ENCODE peak calls at places on chromosome 7, in six cellular contexts. U is HT1080, B is choroid plexus epithelial cell, D is GM23248, Y is head of caudate nucleus, R is epithelial cell of esophagus. V is an unnamed sample.

GRCh38 chr7:26705567-26705966 is 158.8 kb downstream of the SKAP2 start:
- DNase-seq in U (peak; percentile 90), B (peak; percentile 93), D (peak; percentile 97), R (peak; percentile 82), Y (no peak), V (peak; percentile 93)

GRCh38 chr7:149286811-149287400 is 24.9 kb downstream of the ZNF783 start:
- DNase-seq in B (peak; percentile 17), D (peak; percentile 39), U (no peak), R (peak; percentile 51), Y (no peak), V (no peak)

GRCh38 chr7:154789404-154789803 is 213.5 kb downstream of the PAXIP1 start:
- DNase-seq in U (peak; percentile 37), Y (peak; percentile 89), R (no peak), B (no peak), D (no peak), V (no peak)

GRCh38 chr7:159088016-159088865 is 56.4 kb downstream of the VIPR2 start:
- DNase-seq in U (no peak), R (no peak), D (no peak), B (no peak), Y (no peak), V (no peak)

GRCh38 chr7:30074422-30075030 is 46.3 kb downstream of the PLEKHA8 start:
- DNase-seq in Y (no peak), D (peak; percentile 67), R (peak; percentile 68), U (peak; percentile 24), B (peak; percentile 77), V (peak; percentile 21)

GRCh38 chr7:117281562-117281961 is 41.3 kb downstream of the WNT2 start:
- DNase-seq in R (peak; percentile 68), Y (no peak), D (peak; percentile 30), U (peak; percentile 44), B (no peak), V (no peak)

GRCh38 chr7:28956608-28957063 is 1.5 kb downstream of the TRIL start:
- DNase-seq in D (peak; percentile 60), B (peak; percentile 31), Y (peak; percentile 64), R (peak; percentile 65), U (no peak), V (no peak)

GRCh38 chr7:156765901-156766656 is 125.5 kb downstream of the RNF32 start:
- DNase-seq in R (no peak), Y (no peak), U (no peak), B (no peak), D (no peak), V (no peak)

GRCh38 chr7:121485457-121486243 is 89.5 kb upstream of the FAM3C start:
- DNase-seq in Y (peak; percentile 49), D (peak; percentile 32), B (no peak), U (no peak), R (peak; percentile 23), V (peak; percentile 14)

GRCh38 chr7:41691286-41691966 is 11.5 kb downstream of the INHBA start:
- DNase-seq in Y (no peak), D (no peak), R (no peak), U (no peak), B (no peak), V (no peak)

GRCh38 chr7:82263880-82264751 is 179.5 kb downstream of the CACNA2D1 start:
- DNase-seq in U (no peak), B (no peak), R (no peak), D (no peak), Y (no peak), V (no peak)

GRCh38 chr7:45359250-45359649 is 201.7 kb downstream of the RAMP3 start:
- DNase-seq in B (no peak), Y (no peak), D (no peak), R (no peak), U (no peak), V (no peak)

GRCh38 chr7:41143074-41143473 is 559.8 kb downstream of the INHBA start:
- DNase-seq in D (peak; percentile 26), Y (no peak), R (no peak), U (no peak), B (no peak), V (no peak)

GRCh38 chr7:150942591-150943452 is 35.3 kb downstream of the KCNH2 start:
- DNase-seq in B (no peak), D (no peak), R (no peak), U (no peak), Y (no peak), V (no peak)

GRCh38 chr7:27151945-27152815 is at the start of gene HOXA3:
- DNase-seq in U (no peak), R (no peak), B (no peak), Y (no peak), D (peak; percentile 89), V (peak; percentile 75)

V was measured in AG08395.